ENCODE peak calls at places on chromosome 7, in ten cellular contexts. One of them, this sample, is unnamed.

GRCh38 chr7:73622909-73623797 is 1.2 kb downstream of the MLXIPL start:
- DNase-seq in cardiac muscle cell: peak; percentile 62
- DNase-seq in WTC11: peak; percentile 88
- DNase-seq in mucosa of descending colon: peak; percentile 61
- DNase-seq in body of pancreas: peak; percentile 50
- DNase-seq in AG04450: no peak
- DNase-seq in GM23338: peak; percentile 96
- DNase-seq in fibroblast of lung: no peak
- DNase-seq in AG10803: peak; percentile 21
- DNase-seq in pancreas: peak; percentile 68
- DNase-seq in this sample: peak; percentile 28

GRCh38 chr7:96061844-96062243 is 260.1 kb downstream of the SLC25A13 start:
- DNase-seq in AG04450: no peak
- DNase-seq in cardiac muscle cell: peak; percentile 18
- DNase-seq in fibroblast of lung: no peak
- DNase-seq in WTC11: no peak
- DNase-seq in mucosa of descending colon: no peak
- DNase-seq in GM23338: no peak
- DNase-seq in AG10803: peak; percentile 9
- DNase-seq in body of pancreas: no peak
- DNase-seq in pancreas: no peak
- DNase-seq in this sample: no peak

GRCh38 chr7:106101726-106102125 is 10.4 kb downstream of the SYPL1 start:
- DNase-seq in fibroblast of lung: peak; percentile 70
- DNase-seq in cardiac muscle cell: no peak
- DNase-seq in mucosa of descending colon: no peak
- DNase-seq in AG04450: no peak
- DNase-seq in body of pancreas: no peak
- DNase-seq in pancreas: no peak
- DNase-seq in WTC11: no peak
- DNase-seq in AG10803: no peak
- DNase-seq in GM23338: no peak
- DNase-seq in this sample: no peak

GRCh38 chr7:50307368-50308012 is 3.0 kb downstream of the IKZF1 start:
- DNase-seq in mucosa of descending colon: no peak
- DNase-seq in fibroblast of lung: no peak
- DNase-seq in AG10803: no peak
- DNase-seq in body of pancreas: no peak
- DNase-seq in GM23338: peak; percentile 15
- DNase-seq in pancreas: no peak
- DNase-seq in WTC11: no peak
- DNase-seq in cardiac muscle cell: no peak
- DNase-seq in AG04450: no peak
- DNase-seq in this sample: peak; percentile 56

GRCh38 chr7:54757711-54758110 is 1.3 kb downstream of the SEC61G start:
- DNase-seq in mucosa of descending colon: no peak
- DNase-seq in fibroblast of lung: no peak
- DNase-seq in WTC11: no peak
- DNase-seq in GM23338: no peak
- DNase-seq in AG10803: no peak
- DNase-seq in AG04450: no peak
- DNase-seq in pancreas: no peak
- DNase-seq in body of pancreas: no peak
- DNase-seq in cardiac muscle cell: peak; percentile 9
- DNase-seq in this sample: no peak

GRCh38 chr7:95102662-95103061 is 195.3 kb downstream of the PPP1R9A start:
- DNase-seq in AG10803: no peak
- DNase-seq in GM23338: no peak
- DNase-seq in mucosa of descending colon: no peak
- DNase-seq in AG04450: no peak
- DNase-seq in WTC11: no peak
- DNase-seq in cardiac muscle cell: no peak
- DNase-seq in pancreas: no peak
- DNase-seq in body of pancreas: no peak
- DNase-seq in fibroblast of lung: peak; percentile 50
- DNase-seq in this sample: no peak

GRCh38 chr7:98733036-98733435 is 116.0 kb downstream of the NPTX2 start:
- DNase-seq in AG10803: peak; percentile 18
- DNase-seq in fibroblast of lung: peak; percentile 7
- DNase-seq in GM23338: peak; percentile 93
- DNase-seq in body of pancreas: no peak
- DNase-seq in mucosa of descending colon: peak; percentile 51
- DNase-seq in pancreas: no peak
- DNase-seq in AG04450: no peak
- DNase-seq in WTC11: peak; percentile 87
- DNase-seq in cardiac muscle cell: peak; percentile 17
- DNase-seq in this sample: peak; percentile 61

GRCh38 chr7:155935726-155936125 is 123.5 kb upstream of the SHH start:
- DNase-seq in WTC11: no peak
- DNase-seq in fibroblast of lung: no peak
- DNase-seq in pancreas: no peak
- DNase-seq in mucosa of descending colon: no peak
- DNase-seq in body of pancreas: no peak
- DNase-seq in GM23338: no peak
- DNase-seq in cardiac muscle cell: no peak
- DNase-seq in AG10803: no peak
- DNase-seq in AG04450: no peak
- DNase-seq in this sample: no peak

GRCh38 chr7:107691713-107692112 is 31.1 kb downstream of the SLC26A4 start:
- DNase-seq in GM23338: no peak
- DNase-seq in AG04450: no peak
- DNase-seq in WTC11: no peak
- DNase-seq in AG10803: peak; percentile 30
- DNase-seq in fibroblast of lung: peak; percentile 76
- DNase-seq in pancreas: no peak
- DNase-seq in cardiac muscle cell: peak; percentile 61
- DNase-seq in mucosa of descending colon: no peak
- DNase-seq in body of pancreas: no peak
- DNase-seq in this sample: no peak

GRCh38 chr7:47000561-47000960 is 581.4 kb downstream of the TNS3 start:
- DNase-seq in fibroblast of lung: no peak
- DNase-seq in cardiac muscle cell: no peak
- DNase-seq in GM23338: no peak
- DNase-seq in body of pancreas: no peak
- DNase-seq in mucosa of descending colon: no peak
- DNase-seq in AG04450: no peak
- DNase-seq in WTC11: no peak
- DNase-seq in pancreas: no peak
- DNase-seq in AG10803: no peak
- DNase-seq in this sample: no peak

GRCh38 chr7:69861233-69861632 is 263.0 kb downstream of the AUTS2 start:
- DNase-seq in GM23338: no peak
- DNase-seq in cardiac muscle cell: no peak
- DNase-seq in AG10803: no peak
- DNase-seq in mucosa of descending colon: no peak
- DNase-seq in pancreas: no peak
- DNase-seq in body of pancreas: no peak
- DNase-seq in fibroblast of lung: no peak
- DNase-seq in AG04450: no peak
- DNase-seq in WTC11: no peak
- DNase-seq in this sample: no peak

GRCh38 chr7:108266489-108266888 is 136.3 kb upstream of the LAMB4 start:
- DNase-seq in body of pancreas: no peak
- DNase-seq in AG10803: no peak
- DNase-seq in GM23338: no peak
- DNase-seq in mucosa of descending colon: no peak
- DNase-seq in pancreas: no peak
- DNase-seq in cardiac muscle cell: no peak
- DNase-seq in AG04450: no peak
- DNase-seq in WTC11: no peak
- DNase-seq in fibroblast of lung: peak; percentile 48
- DNase-seq in this sample: no peak

DNA sequence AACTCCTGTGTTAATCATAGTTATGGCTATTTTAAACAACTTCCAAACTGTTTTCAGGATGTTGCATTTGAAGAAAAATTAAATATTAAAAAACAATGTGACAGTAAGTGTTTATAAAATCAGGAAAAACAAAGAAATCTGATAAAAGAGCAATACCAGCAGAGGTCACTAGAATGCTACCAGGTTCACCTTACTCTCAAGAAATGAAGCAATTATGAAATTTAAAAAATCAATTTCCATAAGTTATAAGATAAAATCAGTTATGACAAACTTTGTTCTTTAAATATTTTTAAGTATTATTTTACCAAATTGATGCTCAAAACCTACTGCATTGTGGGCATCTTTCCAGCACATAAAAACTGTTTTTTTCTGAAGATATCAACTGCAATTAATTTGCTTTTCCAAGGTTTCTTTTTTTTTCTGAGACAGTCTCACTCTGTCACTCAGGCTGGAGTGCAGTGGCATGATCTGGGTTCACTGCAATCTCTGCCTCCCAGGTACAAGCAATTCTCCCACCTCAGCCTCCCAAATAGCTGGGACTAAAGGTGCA is 50.7 kb upstream of the RHEB start:
- DNase-seq in pancreas: no peak
- DNase-seq in AG10803: peak; percentile 35
- DNase-seq in WTC11: no peak
- DNase-seq in mucosa of descending colon: no peak
- DNase-seq in cardiac muscle cell: peak; percentile 47
- DNase-seq in GM23338: no peak
- DNase-seq in body of pancreas: no peak
- DNase-seq in fibroblast of lung: no peak
- DNase-seq in AG04450: no peak
- DNase-seq in this sample: no peak
- TF ChIP-seq CTCF in pancreas: no peak
- TF ChIP-seq CTCF in AG10803: peak; percentile 75
- TF ChIP-seq CTCF in WTC11: no peak
- TF ChIP-seq CTCF in mucosa of descending colon: no peak
- TF ChIP-seq CTCF in cardiac muscle cell: peak; percentile 48
- TF ChIP-seq CTCF in GM23338: peak; percentile 57
- TF ChIP-seq CTCF in body of pancreas: no peak
- TF ChIP-seq CTCF in fibroblast of lung: peak; percentile 60
- TF ChIP-seq CTCF in AG04450: peak; percentile 65
- TF ChIP-seq CTCF in this sample: no peak

GRCh38 chr7:28625446-28625845 is 213.1 kb downstream of the CREB5 start:
- DNase-seq in body of pancreas: no peak
- DNase-seq in AG04450: no peak
- DNase-seq in mucosa of descending colon: no peak
- DNase-seq in cardiac muscle cell: no peak
- DNase-seq in pancreas: no peak
- DNase-seq in AG10803: peak; percentile 15
- DNase-seq in fibroblast of lung: no peak
- DNase-seq in WTC11: no peak
- DNase-seq in GM23338: no peak
- DNase-seq in this sample: no peak

GRCh38 chr7:28627263-28627653 is 214.9 kb downstream of the CREB5 start:
- DNase-seq in AG10803: peak; percentile 32
- DNase-seq in fibroblast of lung: peak; percentile 31
- DNase-seq in cardiac muscle cell: no peak
- DNase-seq in AG04450: no peak
- DNase-seq in pancreas: no peak
- DNase-seq in GM23338: no peak
- DNase-seq in mucosa of descending colon: no peak
- DNase-seq in body of pancreas: no peak
- DNase-seq in WTC11: no peak
- DNase-seq in this sample: no peak

GRCh38 chr7:28626191-28626590 is 213.9 kb downstream of the CREB5 start:
- DNase-seq in GM23338: no peak
- DNase-seq in mucosa of descending colon: no peak
- DNase-seq in AG10803: no peak
- DNase-seq in pancreas: no peak
- DNase-seq in AG04450: no peak
- DNase-seq in WTC11: no peak
- DNase-seq in body of pancreas: no peak
- DNase-seq in fibroblast of lung: no peak
- DNase-seq in cardiac muscle cell: no peak
- DNase-seq in this sample: no peak

GRCh38 chr7:28627869-28628268 is 215.6 kb downstream of the CREB5 start:
- DNase-seq in WTC11: no peak
- DNase-seq in GM23338: no peak
- DNase-seq in body of pancreas: no peak
- DNase-seq in AG10803: no peak
- DNase-seq in pancreas: no peak
- DNase-seq in AG04450: no peak
- DNase-seq in fibroblast of lung: no peak
- DNase-seq in mucosa of descending colon: no peak
- DNase-seq in cardiac muscle cell: no peak
- DNase-seq in this sample: no peak

DNA sequence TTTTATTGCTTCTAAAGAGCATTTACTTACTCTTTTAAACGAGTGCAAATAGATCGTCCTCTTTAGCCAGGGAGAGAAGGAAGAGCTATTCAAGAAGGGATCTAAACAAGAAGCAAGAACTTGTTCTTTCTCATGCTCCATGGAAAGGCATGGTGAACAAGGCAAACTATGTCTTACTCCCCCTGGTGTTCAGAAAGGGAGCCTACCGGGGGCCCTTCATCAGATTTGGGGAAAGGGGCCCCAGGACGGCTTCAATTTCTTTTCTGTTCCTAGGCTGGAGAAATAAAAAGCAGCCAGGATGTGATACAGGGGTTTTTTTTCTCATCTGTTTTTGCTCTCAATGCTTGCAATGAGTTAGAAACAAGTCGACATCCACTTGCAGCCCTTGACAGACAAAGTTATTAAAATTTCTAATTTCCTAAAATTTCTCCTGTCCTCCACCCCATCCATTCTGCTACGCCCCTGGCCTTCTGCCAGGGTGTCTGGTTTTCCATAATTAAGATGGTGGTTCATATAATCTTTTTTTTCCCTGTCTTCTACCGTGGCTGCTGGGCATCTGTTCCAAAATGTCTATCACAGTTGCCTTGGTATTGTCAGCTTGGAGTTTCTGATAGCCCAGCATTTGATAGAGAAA is 214.4 kb downstream of the CREB5 start:
- DNase-seq in GM23338: peak; percentile 86
- DNase-seq in cardiac muscle cell: peak; percentile 64
- DNase-seq in mucosa of descending colon: no peak
- DNase-seq in fibroblast of lung: peak; percentile 45
- DNase-seq in WTC11: peak; percentile 70
- DNase-seq in AG04450: no peak
- DNase-seq in body of pancreas: peak; percentile 18
- DNase-seq in pancreas: no peak
- DNase-seq in AG10803: peak; percentile 31
- DNase-seq in this sample: peak; percentile 48
- TF ChIP-seq CTCF in GM23338: peak; percentile 95
- TF ChIP-seq CTCF in cardiac muscle cell: peak; percentile 84
- TF ChIP-seq CTCF in mucosa of descending colon: peak; percentile 32
- TF ChIP-seq CTCF in fibroblast of lung: peak; percentile 65
- TF ChIP-seq CTCF in WTC11: peak; percentile 81
- TF ChIP-seq CTCF in AG04450: peak; percentile 66
- TF ChIP-seq CTCF in body of pancreas: peak; percentile 24
- TF ChIP-seq CTCF in pancreas: peak; percentile 46
- TF ChIP-seq CTCF in AG10803: peak; percentile 52
- TF ChIP-seq CTCF in this sample: peak; percentile 52

GRCh38 chr7:3162286-3162685 is 118.6 kb upstream of the CARD11 start:
- DNase-seq in mucosa of descending colon: no peak
- DNase-seq in AG04450: no peak
- DNase-seq in WTC11: no peak
- DNase-seq in GM23338: peak; percentile 65
- DNase-seq in fibroblast of lung: peak; percentile 10
- DNase-seq in pancreas: no peak
- DNase-seq in body of pancreas: no peak
- DNase-seq in AG10803: no peak
- DNase-seq in cardiac muscle cell: peak; percentile 44
- DNase-seq in this sample: no peak
- TF ChIP-seq CTCF in mucosa of descending colon: no peak
- TF ChIP-seq CTCF in AG04450: peak; percentile 42
- TF ChIP-seq CTCF in WTC11: peak; percentile 18
- TF ChIP-seq CTCF in GM23338: peak; percentile 50
- TF ChIP-seq CTCF in fibroblast of lung: peak; percentile 49
- TF ChIP-seq CTCF in pancreas: no peak
- TF ChIP-seq CTCF in body of pancreas: no peak
- TF ChIP-seq CTCF in AG10803: no peak
- TF ChIP-seq CTCF in cardiac muscle cell: peak; percentile 37
- TF ChIP-seq CTCF in this sample: no peak

GRCh38 chr7:78221961-78222751 is 423.6 kb downstream of the PHTF2 start:
- DNase-seq in AG10803: peak; percentile 94
- DNase-seq in cardiac muscle cell: peak; percentile 10
- DNase-seq in mucosa of descending colon: no peak
- DNase-seq in fibroblast of lung: peak; percentile 49
- DNase-seq in WTC11: no peak
- DNase-seq in pancreas: no peak
- DNase-seq in AG04450: peak; percentile 53
- DNase-seq in GM23338: no peak
- DNase-seq in body of pancreas: no peak
- DNase-seq in this sample: no peak
- TF ChIP-seq CTCF in AG10803: peak; percentile 40
- TF ChIP-seq CTCF in cardiac muscle cell: no peak
- TF ChIP-seq CTCF in mucosa of descending colon: no peak
- TF ChIP-seq CTCF in fibroblast of lung: peak; percentile 13
- TF ChIP-seq CTCF in WTC11: no peak
- TF ChIP-seq CTCF in pancreas: no peak
- TF ChIP-seq CTCF in AG04450: peak; percentile 33
- TF ChIP-seq CTCF in GM23338: peak; percentile 25
- TF ChIP-seq CTCF in body of pancreas: no peak
- TF ChIP-seq CTCF in this sample: no peak